ENCODE peak calls at places on chromosome 13, in seven cellular contexts. O, R, Y, V, J, P and G are unnamed samples.

GRCh38 chr13:92573467-92574057 is 653.0 kb upstream of the GPC6 start:
- DNase-seq in O (no peak), V (peak; percentile 12), J (peak; percentile 70), Y (no peak), R (no peak), P (peak; percentile 28), G (no peak)

GRCh38 chr13:84037937-84038464 is 155.7 kb upstream of the SLITRK1 start:
- DNase-seq in R (no peak), Y (no peak), J (peak; percentile 47), V (no peak), O (no peak), P (no peak), G (no peak)

GRCh38 chr13:111291908-111292307 is 28.5 kb upstream of the TEX29 start:
- DNase-seq in P (no peak), O (no peak), Y (no peak), R (no peak), J (no peak), V (no peak), G (no peak)

GRCh38 chr13:36920612-36921185 is 661 bp upstream of the SMAD9 start:
- DNase-seq in P (no peak), O (no peak), R (no peak), J (peak; percentile 47), V (no peak), Y (no peak), G (no peak)

GRCh38 chr13:64347662-64348061 is 2882.5 kb downstream of the PCDH9 start:
- DNase-seq in R (no peak), V (no peak), J (no peak), O (no peak), P (no peak), Y (no peak), G (no peak)

GRCh38 chr13:111034811-111035210 is 80.3 kb upstream of the ARHGEF7 start:
- DNase-seq in R (no peak), J (no peak), V (no peak), Y (no peak), P (no peak), O (no peak), G (no peak)

GRCh38 chr13:77213644-77214043 is 113.2 kb downstream of the MYCBP2 start:
- DNase-seq in O (no peak), V (no peak), R (no peak), P (no peak), Y (no peak), J (no peak), G (no peak)

GRCh38 chr13:78254113-78254512 is 335.5 kb upstream of the EDNRB start:
- DNase-seq in V (no peak), O (no peak), P (no peak), J (no peak), R (no peak), Y (no peak), G (no peak)

GRCh38 chr13:49023441-49023840 is 47.7 kb downstream of the FNDC3A start:
- DNase-seq in J (no peak), P (no peak), V (peak; percentile 10), R (no peak), O (no peak), Y (no peak), G (no peak)

GRCh38 chr13:25874907-25875306 is 176.9 kb downstream of the SHISA2 start:
- DNase-seq in J (peak; percentile 7), P (no peak), Y (no peak), R (peak; percentile 65), V (no peak), O (no peak), G (no peak)